ENCODE peak calls at places on chromosomes 12 and 14, in five cellular contexts. S, O, I, J and Z are unnamed samples.

GRCh38 chr14:89833120-89833521 is 121.4 kb downstream of the EFCAB11 start:
- DNase-seq in I (no peak), O (no peak), J (no peak), S (no peak), Z (no peak)

GRCh38 chr12:106594447-106594846 is 11.6 kb downstream of the RFX4 start:
- DNase-seq in J (no peak), S (no peak), I (no peak), O (no peak), Z (no peak)

GRCh38 chr12:89707992-89708792 is 446 bp downstream of the ATP2B1 start:
- DNase-seq in O (peak), I (peak), J (no peak), S (no peak), Z (no peak)

GRCh38 chr12:59651230-59651920 is 55.5 kb downstream of the SLC16A7 start:
- DNase-seq in O (no peak), I (no peak), S (no peak), J (no peak), Z (no peak)

GRCh38 chr14:72738181-72738611 is 155.7 kb downstream of the DPF3 start:
- DNase-seq in I (no peak), O (no peak), S (no peak), J (no peak), Z (no peak)

GRCh38 chr12:123807670-123808069 is 45.6 kb downstream of the DNAH10 start:
- DNase-seq in S (no peak), O (no peak), I (no peak), J (no peak), Z (no peak)

GRCh38 chr12:13487326-13487725 is 290.8 kb downstream of the EMP1 start:
- DNase-seq in I (no peak), S (no peak), O (no peak), J (no peak), Z (no peak)

GRCh38 chr12:9381619-9382018 is 173.4 kb upstream of the PZP start:
- DNase-seq in I (no peak), S (no peak), O (no peak), J (no peak), Z (no peak)

GRCh38 chr14:85958069-85958468 is 428.1 kb downstream of the FLRT2 start:
- DNase-seq in O (no peak), S (no peak), I (no peak), J (no peak), Z (no peak)

GRCh38 chr12:45278447-45278846 is 62.6 kb downstream of the ANO6 start:
- DNase-seq in S (no peak), J (no peak), I (no peak), O (no peak), Z (no peak)

GRCh38 chr14:36942522-36943245 is 229.7 kb downstream of the SLC25A21 start:
- DNase-seq in S (no peak), O (no peak), I (no peak), J (no peak), Z (no peak)

GRCh38 chr14:28294834-28295440 is 471.6 kb upstream of the FOXG1 start:
- DNase-seq in O (no peak), S (no peak), J (no peak), I (no peak), Z (no peak)

GRCh38 chr12:111455448-111456320 is 50.0 kb downstream of the SH2B3 start:
- DNase-seq in J (no peak), O (no peak), I (no peak), S (no peak), Z (no peak)

GRCh38 chr14:32249780-32250179 is 46.7 kb upstream of the RNU6-8 start:
- DNase-seq in O (no peak), S (no peak), I (no peak), J (no peak), Z (no peak)

GRCh38 chr12:127562781-127563180 is 704.2 kb upstream of the TMEM132C start:
- DNase-seq in O (no peak), J (no peak), S (no peak), I (no peak), Z (no peak)

GRCh38 chr12:50517456-50518048 is 12.8 kb downstream of the DIP2B start:
- DNase-seq in O (no peak), J (peak), I (no peak), S (no peak), Z (no peak)
- H3K27ac ChIP-seq in O (peak), J (peak), I (no peak), S (no peak), Z (peak)

GRCh38 chr12:32535260-32535999 is 136.1 kb downstream of the FGD4 start:
- DNase-seq in O (peak), I (peak), J (no peak), S (peak), Z (peak)

GRCh38 chr12:32534698-32535097 is 135.3 kb downstream of the FGD4 start:
- DNase-seq in S (no peak), J (no peak), I (no peak), O (no peak), Z (no peak)

GRCh38 chr12:32532951-32533350 is 133.6 kb downstream of the FGD4 start:
- DNase-seq in S (no peak), O (no peak), J (no peak), I (no peak), Z (no peak)

GRCh38 chr12:32532415-32532814 is 133.1 kb downstream of the FGD4 start:
- DNase-seq in O (no peak), J (no peak), I (no peak), S (no peak), Z (no peak)

DNA sequence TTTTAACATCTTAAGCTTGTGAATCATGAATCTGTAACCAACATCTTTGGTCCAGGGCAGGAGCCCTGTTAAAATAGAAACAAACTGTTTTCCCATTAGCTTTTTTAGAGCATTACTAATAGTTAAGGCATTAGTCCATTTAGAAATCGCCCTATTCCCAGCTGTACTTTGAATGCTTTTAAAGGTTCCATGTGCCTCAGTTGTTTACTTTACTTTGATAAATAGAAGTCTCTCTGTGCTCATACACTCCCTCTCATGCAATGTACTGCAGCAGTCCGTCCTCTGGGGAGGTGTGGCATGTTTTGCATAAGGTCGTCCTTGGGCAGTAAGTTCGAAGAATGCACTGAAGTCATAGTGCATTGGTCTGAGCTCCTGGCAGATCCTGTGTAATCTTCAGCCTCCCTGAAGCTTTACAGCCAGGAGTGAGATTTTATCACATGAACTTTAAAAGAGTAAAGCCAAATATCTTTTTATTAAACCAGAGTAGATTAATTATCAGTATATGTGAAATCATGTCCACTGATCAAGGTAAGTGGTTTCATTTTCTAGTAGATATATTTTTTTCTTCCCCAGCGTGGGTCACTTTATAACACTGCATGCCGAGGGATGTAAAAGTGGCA is 134.7 kb downstream of the FGD4 start:
- DNase-seq in I (peak), S (peak), O (peak), J (peak), Z (no peak)
- H3K27ac ChIP-seq in I (peak), S (peak), O (peak), J (peak), Z (peak)

GRCh38 chr12:1703771-1704170 is 12.9 kb downstream of the ADIPOR2 start:
- DNase-seq in O (no peak), J (no peak), I (no peak), S (no peak), Z (no peak)

GRCh38 chr12:1706284-1707016 is 15.6 kb downstream of the ADIPOR2 start:
- DNase-seq in I (no peak), J (no peak), S (no peak), O (no peak), Z (no peak)

GRCh38 chr12:1698638-1699214 is 7.9 kb downstream of the ADIPOR2 start:
- DNase-seq in S (no peak), O (no peak), I (no peak), J (no peak), Z (no peak)

GRCh38 chr12:1705774-1706173 is 14.9 kb downstream of the ADIPOR2 start:
- DNase-seq in J (no peak), I (no peak), S (no peak), O (no peak), Z (no peak)

DNA sequence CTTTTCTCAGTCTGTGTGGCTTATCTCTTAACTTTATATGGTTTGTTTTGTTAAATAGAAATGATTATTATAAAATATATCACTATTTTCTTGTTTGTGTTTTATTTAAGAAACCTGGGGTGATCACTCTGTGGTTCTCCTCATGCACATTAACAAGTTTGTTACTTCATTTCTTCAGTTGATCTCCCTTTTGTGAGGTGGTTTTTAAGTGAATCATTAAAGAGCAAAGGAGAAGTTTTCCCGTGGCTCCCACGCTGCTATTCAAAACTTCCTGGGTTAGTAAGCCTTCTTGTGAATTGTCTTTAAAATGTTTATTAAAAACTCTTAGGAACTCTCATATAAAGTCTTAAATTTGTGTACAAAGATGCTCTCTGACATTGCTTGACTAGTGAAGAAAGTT is 11.8 kb downstream of the ADIPOR2 start:
- DNase-seq in J (no peak), S (no peak), I (no peak), O (no peak), Z (no peak)
- H3K27ac ChIP-seq in J (no peak), S (no peak), I (no peak), O (no peak), Z (no peak)

GRCh38 chr14:54566410-54567223 is at the start of gene SAMD4A:
- DNase-seq in O (peak), S (peak), J (peak), I (peak), Z (peak)
- H3K27ac ChIP-seq in O (peak), S (peak), J (peak), I (peak), Z (peak)

GRCh38 chr14:69129264-69129880 is 23.5 kb downstream of the DCAF5 start:
- DNase-seq in O (peak), S (peak), I (peak), J (peak), Z (no peak)

GRCh38 chr14:69132513-69133181 is 20.3 kb downstream of the DCAF5 start:
- DNase-seq in O (no peak), S (no peak), I (no peak), J (no peak), Z (no peak)

GRCh38 chr14:69131176-69131575 is 21.7 kb downstream of the DCAF5 start:
- DNase-seq in J (no peak), S (no peak), I (no peak), O (no peak), Z (no peak)

GRCh38 chr14:69135133-69135532 is 17.8 kb downstream of the DCAF5 start:
- DNase-seq in O (no peak), S (no peak), J (no peak), I (no peak), Z (no peak)

DNA sequence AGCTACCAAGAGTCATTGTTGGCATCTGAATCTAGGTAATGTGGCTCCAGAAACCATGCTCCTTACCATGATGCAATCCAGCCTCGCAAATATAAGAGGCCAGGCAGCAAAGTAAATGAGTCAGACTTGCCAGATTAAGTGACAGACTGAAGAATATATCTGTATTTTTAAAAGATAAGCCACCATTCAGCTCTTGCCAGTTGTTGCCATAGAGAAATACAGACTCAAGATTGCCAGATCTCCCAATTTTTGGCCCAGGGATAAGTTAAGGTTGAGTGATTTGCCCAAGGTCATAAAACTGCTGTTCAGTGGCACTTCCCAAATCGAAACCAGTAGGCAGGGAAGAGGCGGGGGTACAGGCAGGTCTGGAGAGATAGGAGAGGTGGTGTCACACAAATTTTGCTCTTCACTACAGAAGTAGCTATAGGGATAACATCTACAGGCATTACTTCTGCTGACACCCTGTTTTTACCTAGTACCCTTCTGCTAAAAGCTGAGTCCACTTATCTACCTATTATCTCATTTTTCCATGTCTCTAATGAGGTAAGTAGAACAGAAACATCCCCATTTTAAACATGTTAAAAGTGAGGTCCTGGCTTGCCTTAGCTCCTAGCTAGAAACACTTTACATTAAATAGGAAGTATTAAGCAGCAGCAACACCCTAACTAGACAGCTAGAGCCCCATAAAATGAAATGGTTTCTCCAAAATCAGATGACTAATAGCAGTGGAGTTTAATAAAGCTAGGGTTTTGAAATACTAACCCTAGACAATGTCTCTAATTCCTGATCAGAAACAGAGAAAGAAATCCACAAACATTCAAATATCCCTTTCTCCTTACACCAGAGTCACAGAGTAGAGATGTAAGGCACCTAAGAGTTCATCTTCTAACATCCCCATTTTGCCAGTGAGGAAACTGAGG is 19.5 kb downstream of the DCAF5 start:
- DNase-seq in I (no peak), J (no peak), S (no peak), O (no peak), Z (no peak)
- H3K27ac ChIP-seq in I (no peak), J (no peak), S (no peak), O (peak), Z (no peak)

GRCh38 chr12:70149665-70150064 is 93.6 kb upstream of the CNOT2 start:
- DNase-seq in J (no peak), S (no peak), O (no peak), I (no peak), Z (no peak)
- H3K27ac ChIP-seq in J (no peak), S (no peak), O (no peak), I (no peak), Z (no peak)

GRCh38 chr14:96586921-96587822 is 85.0 kb downstream of the PAPOLA start:
- DNase-seq in S (no peak), J (no peak), I (no peak), O (no peak), Z (no peak)
- H3K27ac ChIP-seq in S (no peak), J (no peak), I (no peak), O (no peak), Z (no peak)

DNA sequence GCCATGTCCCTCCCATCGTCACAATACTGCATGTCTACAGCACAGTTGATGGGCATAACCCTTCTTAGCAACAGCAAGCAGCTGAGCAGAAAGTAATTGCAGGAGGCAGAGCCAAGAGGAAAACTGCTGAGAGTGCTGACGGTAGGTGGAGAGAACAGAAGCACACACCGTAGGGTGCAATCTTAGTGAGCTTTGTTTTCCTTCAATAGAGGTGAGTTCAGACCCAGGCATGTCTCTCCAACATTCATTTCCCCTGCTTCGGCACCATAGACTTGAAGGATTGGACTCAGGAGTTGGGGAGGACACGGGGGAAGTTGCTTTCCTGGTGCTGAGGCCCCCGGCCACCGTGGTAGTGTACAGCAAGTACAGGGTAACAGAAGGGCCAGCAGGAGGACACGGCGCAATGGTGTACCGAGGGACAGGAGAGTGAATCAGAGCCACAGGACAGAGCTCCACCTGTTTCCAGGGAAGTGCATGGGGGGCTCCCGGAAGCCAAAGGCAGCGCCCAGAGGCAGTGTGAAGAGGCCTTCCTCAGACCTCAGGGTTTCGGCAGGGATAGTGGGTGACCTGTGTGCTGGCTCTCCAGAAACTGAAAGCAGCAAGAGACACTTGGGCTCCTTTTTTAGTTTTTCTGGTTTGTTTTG is 36.3 kb upstream of the SINHCAF start:
- DNase-seq in I (no peak), S (no peak), O (no peak), J (no peak), Z (no peak)
- H3K27ac ChIP-seq in I (no peak), S (no peak), O (peak), J (no peak), Z (no peak)

GRCh38 chr14:99479903-99480855 is 480 bp downstream of the SETD3 start:
- DNase-seq in I (peak), O (peak), J (peak), S (peak), Z (peak)
- H3K27ac ChIP-seq in I (peak), O (peak), J (peak), S (peak), Z (peak)

GRCh38 chr14:68944162-68944561 is 34.9 kb downstream of the ACTN1 start:
- DNase-seq in J (no peak), S (no peak), I (no peak), O (no peak), Z (no peak)

GRCh38 chr14:68945190-68945584 is 33.9 kb downstream of the ACTN1 start:
- DNase-seq in I (no peak), S (no peak), J (no peak), O (no peak), Z (no peak)

GRCh38 chr14:68947802-68948201 is 31.3 kb downstream of the ACTN1 start:
- DNase-seq in I (peak), O (no peak), J (no peak), S (peak), Z (no peak)

GRCh38 chr14:68946423-68946822 is 32.7 kb downstream of the ACTN1 start:
- DNase-seq in I (no peak), S (no peak), O (no peak), J (no peak), Z (no peak)

DNA sequence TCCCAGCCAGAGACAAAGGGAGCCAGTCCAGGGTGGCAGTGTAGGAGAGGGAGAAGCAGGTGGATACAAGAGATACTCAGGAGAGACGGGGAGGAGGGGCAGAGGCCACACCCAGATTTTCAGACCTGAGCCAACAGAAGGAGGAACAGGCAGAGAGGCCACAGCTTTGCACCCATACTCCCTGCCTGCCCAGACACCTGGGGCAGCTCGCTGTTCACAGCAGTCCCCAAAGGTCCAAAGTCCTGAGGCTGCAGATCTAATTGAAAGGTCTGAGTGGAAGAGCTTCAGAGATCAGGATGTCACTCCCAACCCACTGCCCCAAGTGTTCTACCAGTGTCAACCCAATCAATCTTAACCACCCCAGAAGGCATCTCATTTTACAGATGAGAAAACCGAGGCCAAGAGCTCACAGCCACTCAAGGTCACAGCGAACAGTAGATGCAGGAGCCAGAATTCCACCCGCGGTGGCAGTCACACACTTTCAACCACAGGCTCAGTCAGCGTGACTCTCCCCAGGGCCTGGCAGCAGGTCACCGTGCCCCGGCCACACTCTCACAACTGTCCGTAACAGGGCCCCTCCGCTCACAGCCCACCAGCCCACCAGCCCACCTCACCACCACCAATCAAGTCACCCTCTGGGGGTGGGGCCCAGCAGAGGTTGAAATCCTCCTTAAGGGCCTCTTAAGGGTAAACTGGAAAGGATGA is 33.4 kb downstream of the ACTN1 start:
- DNase-seq in I (no peak), O (no peak), S (no peak), J (no peak), Z (no peak)
- H3K27ac ChIP-seq in I (peak), O (peak), S (no peak), J (peak), Z (no peak)